ENCODE peak calls at places on chromosomes 2 and 18, in four cellular contexts. O is A549, H is K562, B is GM12878. A is an unnamed sample.

GRCh38 chr2:73034661-73035374 is 36.7 kb downstream of the SFXN5 start:
- DNase-seq in O (no peak), H (no peak), B (no peak), A (no peak)

GRCh38 chr2:15313657-15314056 is 247.5 kb downstream of the NBAS start:
- DNase-seq in O (no peak), H (no peak), B (peak), A (no peak)

GRCh38 chr2:200492656-200493055 is 17.2 kb downstream of the KCTD18 start:
- DNase-seq in O (no peak), H (no peak), B (no peak), A (no peak)

GRCh38 chr18:22223263-22223960 is 54.0 kb downstream of the GATA6 start:
- DNase-seq in O (peak), H (peak), B (no peak), A (peak)

GRCh38 chr18:73043231-73044000 is 175.6 kb upstream of the NETO1 start:
- DNase-seq in O (no peak), H (no peak), B (no peak), A (no peak)

GRCh38 chr2:138276367-138276766 is 225.2 kb upstream of the SPOPL start:
- DNase-seq in O (no peak), H (no peak), B (no peak), A (peak)

GRCh38 chr2:23092831-23093230 is 292.1 kb upstream of the KLHL29 start:
- DNase-seq in O (no peak), H (no peak), B (no peak), A (no peak)

GRCh38 chr2:43948370-43948769 is 47.4 kb downstream of the LRPPRC start:
- DNase-seq in O (no peak), H (no peak), B (no peak), A (no peak)

GRCh38 chr18:111292-112014 is 46.9 kb upstream of the USP14 start:
- DNase-seq in O (peak), H (peak), B (no peak), A (peak)

GRCh38 chr2:8821276-8822217 is 15.9 kb downstream of the KIDINS220 start:
- DNase-seq in O (no peak), H (no peak), B (no peak), A (peak)

GRCh38 chr2:25822190-25823117 is 55.8 kb downstream of the ASXL2 start:
- DNase-seq in O (no peak), H (no peak), B (no peak), A (no peak)

GRCh38 chr18:58095655-58096054 is 51.6 kb downstream of the NEDD4L start:
- DNase-seq in O (no peak), H (no peak), B (no peak), A (no peak)

GRCh38 chr2:33034784-33035183 is 88.0 kb downstream of the LTBP1 start:
- DNase-seq in O (no peak), H (no peak), B (no peak), A (no peak)

GRCh38 chr2:59932341-59932740 is 621.1 kb downstream of the BCL11A start:
- DNase-seq in O (no peak), H (no peak), B (no peak), A (no peak)

GRCh38 chr2:134107402-134107801 is 146.5 kb upstream of the MGAT5 start:
- DNase-seq in O (no peak), H (no peak), B (no peak), A (no peak)

GRCh38 chr2:204706939-204707338 is 161.7 kb downstream of the PARD3B start:
- DNase-seq in O (no peak), H (no peak), B (no peak), A (no peak)

GRCh38 chr2:240129731-240130392 is 6.2 kb downstream of the COPS9 start:
- DNase-seq in O (no peak), H (no peak), B (no peak), A (no peak)

GRCh38 chr2:74499269-74499939 is at the start of gene LBX2:
- DNase-seq in O (no peak), H (no peak), B (no peak), A (no peak)

GRCh38 chr2:109185801-109186570 is 57.0 kb downstream of the SH3RF3 start:
- DNase-seq in O (no peak), H (no peak), B (no peak), A (no peak)

GRCh38 chr18:24368749-24369148 is 28.9 kb downstream of the OSBPL1A start:
- DNase-seq in O (no peak), H (no peak), B (no peak), A (no peak)

GRCh38 chr2:239830066-239830717 is 194.9 kb downstream of the NDUFA10 start:
- DNase-seq in O (no peak), H (no peak), B (no peak), A (no peak)

GRCh38 chr18:46352520-46353250 is 248.5 kb downstream of the HAUS1 start:
- DNase-seq in O (no peak), H (no peak), B (no peak), A (no peak)

GRCh38 chr18:5309888-5310470 is 14.5 kb upstream of the ZBTB14 start:
- DNase-seq in O (no peak), H (no peak), B (peak), A (no peak)

GRCh38 chr2:208350610-208351009 is 56.0 kb upstream of the PTH2R start:
- DNase-seq in O (no peak), H (no peak), B (no peak), A (no peak)

GRCh38 chr2:29655391-29656086 is 265.8 kb downstream of the ALK start:
- DNase-seq in O (no peak), H (no peak), B (no peak), A (no peak)

GRCh38 chr2:208033701-208034502 is 8.6 kb upstream of the PLEKHM3 start:
- DNase-seq in O (no peak), H (peak), B (no peak), A (peak)

GRCh38 chr2:164913011-164913410 is 42.3 kb downstream of the SLC38A11 start:
- DNase-seq in O (no peak), H (no peak), B (no peak), A (no peak)

GRCh38 chr2:135797497-135798274 is 39.3 kb downstream of the LCT start:
- DNase-seq in O (peak), H (peak), B (peak), A (peak)

GRCh38 chr2:135903650-135904049 is 27.4 kb upstream of the MCM6 start:
- DNase-seq in O (no peak), H (no peak), B (no peak), A (no peak)

GRCh38 chr2:29062371-29062770 is 12.0 kb downstream of the PCARE start:
- DNase-seq in O (no peak), H (no peak), B (no peak), A (no peak)

DNA sequence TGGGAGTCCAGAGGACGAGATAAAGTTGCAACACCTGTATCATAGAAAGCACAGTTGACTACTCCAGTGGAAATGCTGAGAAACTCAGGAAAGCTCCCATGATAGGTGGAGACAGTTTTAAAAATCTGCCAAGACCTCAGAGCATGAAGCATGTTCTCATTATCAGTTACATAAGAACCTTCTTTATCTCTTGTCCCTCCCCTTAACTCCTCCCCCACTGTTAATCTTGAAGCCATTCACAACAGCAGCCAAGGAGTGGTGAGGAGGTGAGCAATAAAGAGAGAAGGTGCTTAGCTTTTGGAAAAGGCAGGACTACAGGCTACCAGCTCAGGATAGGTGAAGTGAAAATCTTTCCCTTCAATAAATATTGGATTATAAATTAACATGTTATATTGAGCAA is 657.9 kb downstream of the NYAP2 start:
- DNase-seq in O (no peak), H (no peak), B (no peak), A (no peak)
- TF ChIP-seq CHD4 in O (no peak), H (no peak), B (no peak), A (no peak)

DNA sequence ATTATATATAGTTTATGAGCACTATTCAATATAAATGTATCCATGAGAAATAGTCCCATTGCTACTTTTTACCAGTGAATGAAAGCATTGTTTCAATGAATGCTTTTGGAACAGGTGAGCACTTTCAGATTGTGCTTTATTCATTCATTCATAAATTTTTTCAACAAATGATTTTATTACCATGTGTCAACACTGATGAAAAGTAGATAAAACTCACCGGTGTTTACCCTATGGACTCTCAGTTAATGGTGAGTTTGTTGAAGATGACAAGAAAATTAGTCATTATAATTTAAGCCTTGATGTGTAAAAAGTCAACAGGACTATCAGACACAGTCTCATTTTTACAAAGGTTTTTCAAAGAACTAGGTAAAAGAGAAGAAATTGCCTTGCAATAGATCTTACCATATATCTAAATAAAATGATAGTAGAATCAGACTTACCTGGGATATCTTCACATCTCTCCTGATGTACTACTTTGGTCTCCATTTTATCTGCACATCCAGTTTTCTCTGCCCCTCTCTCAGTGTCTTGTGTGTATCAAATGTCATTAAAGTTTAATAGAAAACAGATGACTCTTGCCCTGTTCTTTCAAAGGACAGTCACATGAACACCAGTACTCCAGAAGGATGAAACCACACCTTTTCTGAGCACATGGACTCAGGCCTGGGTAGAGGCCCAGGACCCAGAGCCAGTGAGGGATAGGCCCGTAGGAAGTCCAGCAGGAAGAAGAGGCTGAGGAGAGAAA is 325.4 kb upstream of the RND3 start:
- DNase-seq in O (no peak), H (no peak), B (no peak), A (no peak)
- TF ChIP-seq CHD4 in O (no peak), H (no peak), B (no peak), A (no peak)

DNA sequence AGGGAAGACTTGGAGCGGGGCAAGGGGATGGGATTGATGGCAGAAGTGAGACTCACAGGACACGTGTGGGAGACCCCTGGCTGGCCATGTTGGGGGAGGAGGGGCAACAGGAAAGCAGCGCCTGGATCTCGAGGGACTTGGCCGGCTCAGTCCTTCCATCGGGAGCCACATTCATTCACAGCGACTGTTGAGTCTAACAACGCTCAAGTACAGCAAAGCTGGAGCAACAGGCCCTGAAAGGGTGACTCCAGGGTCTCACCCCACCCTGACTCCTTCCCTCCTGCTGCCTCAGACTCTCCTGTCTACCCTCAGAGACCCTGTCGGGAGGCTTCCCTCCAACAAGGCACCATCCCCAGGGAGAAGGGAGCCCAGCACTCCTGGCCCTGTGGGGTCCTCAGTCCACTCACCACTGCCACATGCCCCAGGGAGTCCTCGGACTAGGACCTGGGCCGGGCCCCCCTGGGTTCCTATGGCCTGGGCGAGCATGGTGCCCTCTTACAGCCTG is 14.8 kb upstream of the ALPI start:
- DNase-seq in O (no peak), H (no peak), B (no peak), A (no peak)
- TF ChIP-seq CHD4 in O (no peak), H (no peak), B (no peak), A (no peak)

GRCh38 chr2:234770081-234770506 is 181.7 kb upstream of the SH3BP4 start:
- DNase-seq in O (no peak), H (no peak), B (no peak), A (no peak)
- TF ChIP-seq CHD4 in O (no peak), H (no peak), B (no peak), A (no peak)

GRCh38 chr2:45874324-45874723 is 222.8 kb downstream of the PRKCE start:
- DNase-seq in O (no peak), H (no peak), B (no peak), A (no peak)

GRCh38 chr2:45871541-45871940 is 220.1 kb downstream of the PRKCE start:
- DNase-seq in O (no peak), H (no peak), B (no peak), A (no peak)

GRCh38 chr2:45871025-45871424 is 219.6 kb downstream of the PRKCE start:
- DNase-seq in O (no peak), H (no peak), B (no peak), A (no peak)

GRCh38 chr2:45869165-45869501 is 217.7 kb downstream of the PRKCE start:
- DNase-seq in O (no peak), H (no peak), B (no peak), A (no peak)

DNA sequence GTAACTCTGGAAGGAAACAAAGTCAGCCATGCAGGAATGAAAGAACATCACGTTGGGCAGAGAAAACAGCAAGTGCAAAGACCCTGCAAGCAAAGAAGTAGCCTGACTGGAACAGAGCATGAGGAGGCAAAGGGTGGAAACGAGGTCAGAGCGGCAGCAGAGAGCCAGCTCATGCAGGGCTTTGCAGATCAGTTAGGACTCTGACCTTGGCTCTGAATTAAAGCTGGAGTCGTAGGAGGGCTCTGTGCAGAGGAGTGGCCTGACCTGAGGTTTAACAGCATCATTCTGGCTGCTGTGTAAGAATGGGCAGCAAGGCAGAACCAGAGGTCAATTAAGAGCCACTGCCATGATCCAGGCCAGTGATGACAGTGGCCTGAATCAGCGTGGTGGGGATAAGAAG is 220.7 kb downstream of the PRKCE start:
- DNase-seq in O (no peak), H (no peak), B (no peak), A (no peak)
- TF ChIP-seq CHD4 in O (no peak), H (no peak), B (no peak), A (no peak)

GRCh38 chr2:112989611-112990010 is 11.8 kb downstream of the IL36G start:
- DNase-seq in O (no peak), H (no peak), B (no peak), A (no peak)

GRCh38 chr2:112979731-112980130 is 1.9 kb downstream of the IL36G start:
- DNase-seq in O (no peak), H (no peak), B (no peak), A (no peak)

GRCh38 chr2:112980537-112980936 is 2.7 kb downstream of the IL36G start:
- DNase-seq in O (no peak), H (no peak), B (no peak), A (no peak)

GRCh38 chr2:112985090-112985489 is 7.3 kb downstream of the IL36G start:
- DNase-seq in O (no peak), H (no peak), B (no peak), A (no peak)
- TF ChIP-seq CHD4 in O (no peak), H (no peak), B (no peak), A (no peak)

GRCh38 chr2:151363709-151364108 is 6.3 kb downstream of the TNFAIP6 start:
- DNase-seq in O (no peak), H (no peak), B (peak), A (no peak)

GRCh38 chr2:151361674-151362380 is 4.4 kb downstream of the TNFAIP6 start:
- DNase-seq in O (peak), H (no peak), B (no peak), A (no peak)

DNA sequence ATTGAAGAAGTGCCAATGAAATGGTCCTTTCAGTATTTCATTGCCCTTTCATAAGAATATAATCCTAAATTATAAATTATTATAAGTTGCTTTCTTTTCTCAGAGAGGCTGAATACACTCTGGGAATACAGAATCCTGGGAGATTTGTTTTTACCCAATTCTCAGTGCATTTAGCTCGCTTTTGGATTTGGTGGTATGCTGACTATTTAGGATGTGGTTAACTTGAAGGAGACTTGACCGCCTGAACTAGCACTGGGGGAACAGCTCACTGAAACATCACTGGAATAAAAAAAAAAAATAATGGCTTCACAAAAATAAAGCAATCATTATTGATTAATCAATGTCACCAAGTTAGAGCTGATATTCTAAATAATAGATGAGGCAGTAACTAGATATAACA is 10.2 kb downstream of the TNFAIP6 start:
- DNase-seq in O (no peak), H (no peak), B (no peak), A (no peak)
- TF ChIP-seq CHD4 in O (no peak), H (no peak), B (no peak), A (no peak)

DNA sequence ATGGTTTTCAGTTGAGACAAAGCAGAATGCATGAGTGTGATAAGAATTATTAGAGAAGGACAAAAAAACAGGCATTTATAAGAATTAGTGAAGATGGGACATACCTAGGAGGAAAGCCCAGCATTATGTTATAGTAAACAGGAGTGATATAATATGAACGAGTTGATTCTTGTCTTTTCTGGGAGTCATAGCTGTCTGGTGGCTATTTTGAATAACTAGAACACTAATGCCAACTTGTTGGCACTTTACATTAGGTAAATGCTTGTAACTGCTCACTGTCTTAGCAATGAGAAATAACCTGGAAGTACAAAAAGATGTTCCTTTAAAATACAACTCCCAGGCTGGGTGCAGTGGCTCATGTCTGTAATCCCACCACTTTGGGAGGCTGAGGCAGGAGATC is 540.8 kb upstream of the SPHKAP start:
- DNase-seq in O (no peak), H (no peak), B (no peak), A (no peak)
- TF ChIP-seq CHD4 in O (no peak), H (no peak), B (no peak), A (no peak)

DNA sequence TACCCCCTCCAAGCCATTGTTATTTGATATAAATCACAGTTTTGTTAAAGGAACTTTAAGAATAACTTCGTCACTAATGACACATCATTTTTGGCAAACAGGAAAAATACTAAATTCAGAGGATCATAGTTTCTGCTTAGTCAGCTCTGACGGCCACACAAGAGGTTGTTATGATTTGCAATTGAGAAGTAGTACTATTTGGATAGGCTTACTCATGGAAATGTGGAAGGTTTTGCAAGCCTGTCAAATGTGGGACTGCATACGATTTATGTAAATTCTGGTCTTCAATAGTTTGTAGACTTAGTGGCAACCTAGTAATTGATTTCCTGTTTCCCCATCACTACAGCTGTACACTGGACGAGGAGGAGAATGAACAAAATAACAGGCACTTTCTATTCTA is 108.1 kb downstream of the ARHGEF33 start:
- DNase-seq in O (peak), H (no peak), B (no peak), A (peak)
- TF ChIP-seq CHD4 in O (no peak), H (no peak), B (no peak), A (no peak)

A was measured in HepG2.